ENCODE peak calls at places on chromosomes 11 and 22, in five cellular contexts. A is esophagus squamous epithelium, Y is cardiac fibroblast, P is kidney epithelial cell, M is retinal pigment epithelial cell. H is an unnamed sample.

GRCh38 chr11:78664606-78665005 is 89.9 kb upstream of the NARS2 start:
- DNase-seq in A (no peak), P (no peak), Y (no peak), M (no peak), H (no peak)

GRCh38 chr22:45120931-45121330 is 42.8 kb upstream of the NUP50 start:
- DNase-seq in M (no peak), Y (no peak), P (no peak), A (no peak), H (no peak)

GRCh38 chr11:77346906-77347603 is 45.6 kb upstream of the GDPD4 start:
- DNase-seq in Y (peak), M (no peak), A (no peak), P (no peak), H (peak)

GRCh38 chr11:121194731-121195596 is 93.9 kb downstream of the TECTA start:
- DNase-seq in Y (peak), A (no peak), M (no peak), P (peak), H (peak)

GRCh38 chr22:26273011-26273675 is 103.9 kb downstream of the SEZ6L start:
- DNase-seq in P (no peak), A (no peak), Y (no peak), M (no peak), H (no peak)

GRCh38 chr11:12376259-12376971 is 956 bp upstream of the PARVA start:
- DNase-seq in M (peak), Y (peak), P (no peak), A (no peak), H (peak)

GRCh38 chr11:87719311-87720073 is 455.8 kb downstream of the RAB38 start:
- DNase-seq in M (peak), P (no peak), A (no peak), Y (no peak), H (peak)

GRCh38 chr11:2690596-2691354 is 9.0 kb downstream of the KCNQ1OT1 start:
- DNase-seq in P (no peak), A (no peak), Y (no peak), M (no peak), H (no peak)

GRCh38 chr22:23325183-23325582 is 144.9 kb downstream of the BCR start:
- DNase-seq in A (no peak), P (no peak), M (no peak), Y (no peak), H (no peak)

GRCh38 chr11:18650859-18651557 is 16.9 kb upstream of the SPTY2D1 start:
- DNase-seq in A (no peak), M (no peak), P (no peak), Y (peak), H (peak)

GRCh38 chr11:76835928-76836612 is 24.6 kb upstream of the ACER3 start:
- DNase-seq in Y (peak), A (no peak), M (no peak), P (no peak), H (peak)

GRCh38 chr22:49258107-49259010 is 569.3 kb downstream of the BRD1 start:
- DNase-seq in Y (no peak), P (no peak), M (no peak), A (no peak), H (no peak)

GRCh38 chr11:20156876-20157613 is 3.2 kb downstream of the DBX1 start:
- DNase-seq in A (no peak), P (no peak), M (no peak), Y (no peak), H (no peak)

GRCh38 chr11:83779876-83780275 is 493.7 kb upstream of the CCDC90B start:
- DNase-seq in A (no peak), P (no peak), Y (no peak), M (no peak), H (no peak)

GRCh38 chr22:20514658-20515406 is 7.4 kb downstream of the MED15 start:
- DNase-seq in A (no peak), Y (peak), M (no peak), P (no peak), H (peak)

GRCh38 chr11:30741039-30741550 is 154.9 kb upstream of the MPPED2 start:
- DNase-seq in A (no peak), P (peak), Y (peak), M (peak), H (peak)

GRCh38 chr22:35299217-35299716 is 427 bp upstream of the TOM1 start:
- DNase-seq in Y (peak), M (no peak), P (no peak), A (no peak), H (peak)

GRCh38 chr22:41351011-41351410 is 30.7 kb upstream of the TEF start:
- DNase-seq in P (no peak), Y (no peak), A (no peak), M (no peak), H (no peak)

GRCh38 chr11:73998846-73999575 is 9.9 kb downstream of the UCP3 start:
- DNase-seq in M (no peak), P (no peak), A (no peak), Y (no peak), H (no peak)

GRCh38 chr11:75592699-75593098 is 30.6 kb downstream of the SERPINH1 start:
- DNase-seq in A (no peak), Y (no peak), M (no peak), P (no peak), H (no peak)

DNA sequence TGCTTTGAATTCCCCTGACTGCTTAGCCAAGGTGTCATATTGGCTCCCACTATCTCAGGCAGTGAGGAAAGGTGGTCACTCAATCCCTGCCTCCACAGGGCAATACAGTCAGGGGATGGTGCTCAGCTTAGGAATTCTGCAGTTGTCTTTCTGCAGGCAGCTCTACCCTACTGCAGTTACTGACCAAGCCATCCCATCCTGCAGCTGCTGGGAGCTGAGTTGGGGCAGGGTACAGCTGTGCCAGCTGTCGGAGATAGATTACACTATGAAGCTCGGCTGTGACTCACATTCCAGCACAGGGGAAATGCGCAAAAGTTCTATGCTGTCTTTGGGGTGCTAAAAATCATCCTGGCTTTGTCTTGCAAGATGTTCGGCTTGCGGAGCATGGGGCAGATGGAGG is 4.4 kb upstream of the DAGLA start:
- DNase-seq in Y (no peak), M (no peak), P (no peak), A (no peak), H (no peak)
- TF ChIP-seq CTCF in Y (no peak), M (no peak), P (no peak), A (no peak), H (no peak)

DNA sequence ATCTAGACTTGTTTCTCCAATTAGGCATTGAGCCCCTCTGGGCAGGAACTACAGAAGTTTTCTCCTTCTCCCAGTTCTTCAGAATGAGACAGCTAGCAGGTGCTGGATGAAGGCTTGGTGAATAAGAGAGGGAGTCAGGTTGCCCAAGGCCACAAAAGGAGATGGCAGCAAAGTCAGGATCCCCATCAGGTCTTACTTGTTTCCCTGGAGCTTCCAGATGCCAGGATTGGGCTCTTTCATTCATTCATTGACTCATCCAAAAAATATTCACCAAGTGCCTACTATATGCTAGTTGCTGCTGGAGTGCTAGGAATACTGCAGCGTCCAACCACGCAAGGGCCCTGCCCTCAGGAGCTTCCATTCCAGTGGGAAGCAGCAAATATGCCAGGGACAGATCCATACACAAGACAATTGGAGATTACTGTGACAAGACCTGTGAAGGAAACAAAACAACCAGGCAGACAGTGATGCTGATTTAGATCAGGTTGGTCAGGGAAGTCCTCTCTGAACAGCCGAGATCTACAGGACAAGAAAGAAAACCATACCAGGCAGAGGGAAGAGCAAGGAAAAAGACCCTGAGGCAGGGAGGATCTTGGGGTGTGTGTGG is 24.6 kb upstream of the LMO1 start:
- DNase-seq in P (no peak), M (no peak), Y (no peak), A (no peak), H (no peak)
- H3K4me3 ChIP-seq in P (no peak), M (no peak), Y (no peak), A (no peak), H (no peak)

GRCh38 chr11:44309483-44310197 is at the start of gene ALX4:
- DNase-seq in M (no peak), P (no peak), Y (no peak), A (no peak), H (no peak)
- TF ChIP-seq CTCF in M (no peak), P (no peak), Y (no peak), A (no peak), H (no peak)

DNA sequence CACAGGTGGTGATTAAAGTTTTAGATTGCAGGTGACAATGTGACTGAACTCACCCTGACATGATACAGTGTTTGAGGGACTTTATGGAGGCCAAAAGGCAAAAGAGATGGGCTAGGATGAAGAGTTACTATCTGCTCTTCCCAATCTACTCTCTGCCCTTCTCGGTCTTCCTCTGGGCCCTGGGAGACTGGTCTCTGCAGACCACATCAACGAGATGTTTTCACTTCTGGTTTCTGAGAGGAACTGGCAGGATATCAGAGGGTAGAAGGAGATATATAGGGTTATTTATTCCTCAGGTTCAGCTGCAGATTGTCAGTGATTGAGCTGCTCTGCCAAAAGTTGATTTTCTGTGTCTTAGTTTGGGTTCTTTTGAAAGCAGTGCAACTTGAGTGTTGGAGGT is 32.4 kb upstream of the CD44 start:
- DNase-seq in A (no peak), M (no peak), Y (no peak), P (no peak), H (no peak)
- H3K4me3 ChIP-seq in A (no peak), M (no peak), Y (no peak), P (no peak), H (no peak)